ENCODE peak calls at places on chromosome 4, in seven cellular contexts. One of them, this sample, is unnamed. For H3K4me1, the result is how much of the 10 kb centered on the place peaks cover.

GRCh38 chr4:80184053-80184790 is 13.1 kb upstream of the PRDM8 start:
- DNase-seq in testis: peak
- DNase-seq in H9: peak
- DNase-seq in Caco-2: peak
- DNase-seq in IMR-90: peak
- DNase-seq in adrenal gland: peak
- DNase-seq in esophagus muscularis mucosa: no peak
- DNase-seq in this sample: peak

GRCh38 chr4:145180298-145181090 is at the start of gene OTUD4:
- DNase-seq in testis: peak
- DNase-seq in H9: peak
- DNase-seq in Caco-2: peak
- DNase-seq in IMR-90: peak
- DNase-seq in adrenal gland: peak
- DNase-seq in esophagus muscularis mucosa: peak
- DNase-seq in this sample: peak

GRCh38 chr4:185141777-185142176 is 1.3 kb upstream of the SLC25A4 start:
- DNase-seq in testis: no peak
- DNase-seq in H9: no peak
- DNase-seq in Caco-2: no peak
- DNase-seq in IMR-90: no peak
- DNase-seq in adrenal gland: peak
- DNase-seq in esophagus muscularis mucosa: no peak
- DNase-seq in this sample: no peak

GRCh38 chr4:5755679-5756078 is 44.7 kb downstream of the EVC start:
- DNase-seq in testis: no peak
- DNase-seq in H9: no peak
- DNase-seq in Caco-2: no peak
- DNase-seq in IMR-90: no peak
- DNase-seq in adrenal gland: no peak
- DNase-seq in esophagus muscularis mucosa: no peak
- DNase-seq in this sample: peak

GRCh38 chr4:64670647-64671046 is 261.4 kb upstream of the TECRL start:
- DNase-seq in testis: no peak
- DNase-seq in H9: no peak
- DNase-seq in Caco-2: no peak
- DNase-seq in IMR-90: no peak
- DNase-seq in adrenal gland: no peak
- DNase-seq in esophagus muscularis mucosa: no peak
- DNase-seq in this sample: no peak

GRCh38 chr4:37839426-37839825 is 12.9 kb downstream of the PGM2 start:
- DNase-seq in testis: no peak
- DNase-seq in H9: no peak
- DNase-seq in Caco-2: no peak
- DNase-seq in IMR-90: no peak
- DNase-seq in adrenal gland: no peak
- DNase-seq in esophagus muscularis mucosa: no peak
- DNase-seq in this sample: no peak

GRCh38 chr4:13541176-13541604 is 3.1 kb downstream of the NKX3-2 start:
- DNase-seq in testis: no peak
- DNase-seq in H9: peak
- DNase-seq in Caco-2: no peak
- DNase-seq in IMR-90: no peak
- DNase-seq in adrenal gland: no peak
- DNase-seq in esophagus muscularis mucosa: peak
- DNase-seq in this sample: no peak

GRCh38 chr4:52684896-52685295 is 25.8 kb upstream of the USP46 start:
- DNase-seq in testis: no peak
- DNase-seq in H9: no peak
- DNase-seq in Caco-2: no peak
- DNase-seq in IMR-90: no peak
- DNase-seq in adrenal gland: no peak
- DNase-seq in esophagus muscularis mucosa: no peak
- DNase-seq in this sample: no peak

GRCh38 chr4:120317713-120318112 is 251.1 kb upstream of the MAD2L1 start:
- DNase-seq in testis: no peak
- DNase-seq in H9: no peak
- DNase-seq in Caco-2: no peak
- DNase-seq in IMR-90: no peak
- DNase-seq in adrenal gland: no peak
- DNase-seq in esophagus muscularis mucosa: no peak
- DNase-seq in this sample: no peak

GRCh38 chr4:30716671-30717207 is 3.4 kb upstream of the PCDH7 start:
- DNase-seq in testis: no peak
- DNase-seq in H9: no peak
- DNase-seq in Caco-2: no peak
- DNase-seq in IMR-90: no peak
- DNase-seq in adrenal gland: no peak
- DNase-seq in esophagus muscularis mucosa: no peak
- DNase-seq in this sample: peak

GRCh38 chr4:81180916-81181315 is 34.1 kb downstream of the PRKG2 start:
- DNase-seq in testis: no peak
- DNase-seq in H9: no peak
- DNase-seq in Caco-2: no peak
- DNase-seq in IMR-90: no peak
- DNase-seq in adrenal gland: no peak
- DNase-seq in esophagus muscularis mucosa: no peak
- DNase-seq in this sample: no peak

GRCh38 chr4:71011451-71011850 is 18.0 kb downstream of the DCK start:
- DNase-seq in testis: no peak
- DNase-seq in H9: no peak
- DNase-seq in Caco-2: no peak
- DNase-seq in IMR-90: no peak
- DNase-seq in adrenal gland: no peak
- DNase-seq in esophagus muscularis mucosa: no peak
- DNase-seq in this sample: no peak

GRCh38 chr4:13276357-13276756 is 207.8 kb downstream of the RAB28 start:
- DNase-seq in testis: no peak
- DNase-seq in H9: no peak
- DNase-seq in Caco-2: no peak
- DNase-seq in IMR-90: no peak
- DNase-seq in adrenal gland: no peak
- DNase-seq in esophagus muscularis mucosa: no peak
- DNase-seq in this sample: no peak

GRCh38 chr4:92234393-92235176 is 69.2 kb upstream of the GRID2 start:
- DNase-seq in testis: no peak
- DNase-seq in H9: no peak
- DNase-seq in Caco-2: no peak
- DNase-seq in IMR-90: peak
- DNase-seq in adrenal gland: no peak
- DNase-seq in esophagus muscularis mucosa: no peak
- DNase-seq in this sample: no peak

GRCh38 chr4:125529071-125529470 is 214.3 kb downstream of the FAT4 start:
- DNase-seq in testis: no peak
- DNase-seq in H9: no peak
- DNase-seq in Caco-2: no peak
- DNase-seq in IMR-90: peak
- DNase-seq in adrenal gland: no peak
- DNase-seq in esophagus muscularis mucosa: no peak
- DNase-seq in this sample: no peak

GRCh38 chr4:77669911-77670590 is 64.4 kb downstream of the CXCL13 start:
- DNase-seq in testis: no peak
- DNase-seq in H9: no peak
- DNase-seq in Caco-2: no peak
- DNase-seq in IMR-90: no peak
- DNase-seq in adrenal gland: no peak
- DNase-seq in esophagus muscularis mucosa: no peak
- DNase-seq in this sample: peak

GRCh38 chr4:110224812-110225211 is 26.4 kb upstream of the ELOVL6 start:
- DNase-seq in testis: no peak
- DNase-seq in H9: no peak
- DNase-seq in Caco-2: no peak
- DNase-seq in IMR-90: peak
- DNase-seq in adrenal gland: no peak
- DNase-seq in esophagus muscularis mucosa: no peak
- DNase-seq in this sample: no peak

GRCh38 chr4:149371021-149371420 is 444.6 kb downstream of the IQCM start:
- DNase-seq in testis: peak
- DNase-seq in H9: peak
- DNase-seq in Caco-2: peak
- DNase-seq in IMR-90: peak
- DNase-seq in adrenal gland: peak
- DNase-seq in esophagus muscularis mucosa: no peak
- DNase-seq in this sample: peak

GRCh38 chr4:139918591-139918990 is 235.4 kb downstream of the MAML3 start:
- DNase-seq in testis: no peak
- DNase-seq in H9: no peak
- DNase-seq in Caco-2: no peak
- DNase-seq in IMR-90: peak
- DNase-seq in adrenal gland: no peak
- DNase-seq in esophagus muscularis mucosa: peak
- DNase-seq in this sample: no peak
- H3K4me1 ChIP-seq in testis: half or more
- H3K4me1 ChIP-seq in H9: under half
- H3K4me1 ChIP-seq in Caco-2: under half
- H3K4me1 ChIP-seq in IMR-90: under half
- H3K4me1 ChIP-seq in adrenal gland: under half
- H3K4me1 ChIP-seq in esophagus muscularis mucosa: half or more
- H3K4me1 ChIP-seq in this sample: under half

GRCh38 chr4:176441594-176441993 is 121.8 kb downstream of the SPCS3 start:
- DNase-seq in testis: no peak
- DNase-seq in H9: no peak
- DNase-seq in Caco-2: no peak
- DNase-seq in IMR-90: no peak
- DNase-seq in adrenal gland: no peak
- DNase-seq in esophagus muscularis mucosa: no peak
- DNase-seq in this sample: no peak
- TF ChIP-seq CTCF in testis: no peak
- TF ChIP-seq CTCF in H9: no peak
- TF ChIP-seq CTCF in Caco-2: no peak
- TF ChIP-seq CTCF in IMR-90: no peak
- TF ChIP-seq CTCF in adrenal gland: no peak
- TF ChIP-seq CTCF in esophagus muscularis mucosa: no peak
- TF ChIP-seq CTCF in this sample: no peak

GRCh38 chr4:8369426-8370105 is 71.0 kb downstream of the ACOX3 start:
- DNase-seq in testis: no peak
- DNase-seq in H9: no peak
- DNase-seq in Caco-2: no peak
- DNase-seq in IMR-90: no peak
- DNase-seq in adrenal gland: no peak
- DNase-seq in esophagus muscularis mucosa: no peak
- DNase-seq in this sample: no peak

GRCh38 chr4:8372506-8373070 is 67.9 kb downstream of the ACOX3 start:
- DNase-seq in testis: no peak
- DNase-seq in H9: no peak
- DNase-seq in Caco-2: no peak
- DNase-seq in IMR-90: no peak
- DNase-seq in adrenal gland: no peak
- DNase-seq in esophagus muscularis mucosa: no peak
- DNase-seq in this sample: no peak

GRCh38 chr4:8370835-8371234 is 69.7 kb downstream of the ACOX3 start:
- DNase-seq in testis: no peak
- DNase-seq in H9: no peak
- DNase-seq in Caco-2: no peak
- DNase-seq in IMR-90: no peak
- DNase-seq in adrenal gland: no peak
- DNase-seq in esophagus muscularis mucosa: no peak
- DNase-seq in this sample: no peak

GRCh38 chr4:8370106-8370787 is 70.3 kb downstream of the ACOX3 start:
- DNase-seq in testis: no peak
- DNase-seq in H9: no peak
- DNase-seq in Caco-2: no peak
- DNase-seq in IMR-90: no peak
- DNase-seq in adrenal gland: no peak
- DNase-seq in esophagus muscularis mucosa: no peak
- DNase-seq in this sample: no peak

DNA sequence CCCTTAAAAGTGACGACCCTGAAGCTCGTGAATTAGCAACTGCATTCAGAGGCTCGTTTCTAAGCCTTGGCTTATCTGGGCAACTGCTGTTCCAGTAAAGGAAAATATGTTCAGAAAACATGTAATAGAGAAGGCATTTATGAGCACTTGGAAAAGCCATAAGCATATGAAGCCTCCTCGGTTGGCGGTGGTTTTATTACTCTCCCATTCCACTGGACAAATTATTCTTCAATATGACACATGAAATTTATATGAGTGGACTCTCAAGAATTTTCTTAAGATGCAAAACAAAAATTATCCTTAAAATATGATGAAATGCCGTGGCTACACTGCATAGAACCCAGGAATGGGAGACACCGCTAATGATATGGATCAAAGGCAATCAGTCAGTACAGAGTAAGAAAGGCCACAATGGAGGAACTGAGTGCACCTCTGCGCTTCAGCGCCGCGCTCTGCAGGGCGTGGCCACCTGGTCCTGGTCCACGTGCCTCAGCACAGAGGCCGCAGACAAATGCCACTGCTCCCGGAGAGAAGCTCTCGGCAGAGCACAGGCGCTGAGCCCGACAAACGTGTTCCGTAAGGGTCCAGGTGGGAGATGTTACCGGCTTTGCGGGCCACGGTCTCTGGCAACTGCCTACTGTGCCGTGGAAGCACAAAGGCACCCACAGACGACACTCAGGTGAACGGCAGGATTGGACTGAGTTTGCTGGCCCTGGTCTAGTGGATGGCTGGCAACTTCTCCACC is 69.1 kb downstream of the ACOX3 start:
- DNase-seq in testis: no peak
- DNase-seq in H9: no peak
- DNase-seq in Caco-2: no peak
- DNase-seq in IMR-90: no peak
- DNase-seq in adrenal gland: no peak
- DNase-seq in esophagus muscularis mucosa: no peak
- DNase-seq in this sample: no peak
- H3K4me1 ChIP-seq in testis: under half
- H3K4me1 ChIP-seq in H9: under half
- H3K4me1 ChIP-seq in Caco-2: under half
- H3K4me1 ChIP-seq in IMR-90: under half
- H3K4me1 ChIP-seq in adrenal gland: under half
- H3K4me1 ChIP-seq in esophagus muscularis mucosa: under half
- H3K4me1 ChIP-seq in this sample: under half

DNA sequence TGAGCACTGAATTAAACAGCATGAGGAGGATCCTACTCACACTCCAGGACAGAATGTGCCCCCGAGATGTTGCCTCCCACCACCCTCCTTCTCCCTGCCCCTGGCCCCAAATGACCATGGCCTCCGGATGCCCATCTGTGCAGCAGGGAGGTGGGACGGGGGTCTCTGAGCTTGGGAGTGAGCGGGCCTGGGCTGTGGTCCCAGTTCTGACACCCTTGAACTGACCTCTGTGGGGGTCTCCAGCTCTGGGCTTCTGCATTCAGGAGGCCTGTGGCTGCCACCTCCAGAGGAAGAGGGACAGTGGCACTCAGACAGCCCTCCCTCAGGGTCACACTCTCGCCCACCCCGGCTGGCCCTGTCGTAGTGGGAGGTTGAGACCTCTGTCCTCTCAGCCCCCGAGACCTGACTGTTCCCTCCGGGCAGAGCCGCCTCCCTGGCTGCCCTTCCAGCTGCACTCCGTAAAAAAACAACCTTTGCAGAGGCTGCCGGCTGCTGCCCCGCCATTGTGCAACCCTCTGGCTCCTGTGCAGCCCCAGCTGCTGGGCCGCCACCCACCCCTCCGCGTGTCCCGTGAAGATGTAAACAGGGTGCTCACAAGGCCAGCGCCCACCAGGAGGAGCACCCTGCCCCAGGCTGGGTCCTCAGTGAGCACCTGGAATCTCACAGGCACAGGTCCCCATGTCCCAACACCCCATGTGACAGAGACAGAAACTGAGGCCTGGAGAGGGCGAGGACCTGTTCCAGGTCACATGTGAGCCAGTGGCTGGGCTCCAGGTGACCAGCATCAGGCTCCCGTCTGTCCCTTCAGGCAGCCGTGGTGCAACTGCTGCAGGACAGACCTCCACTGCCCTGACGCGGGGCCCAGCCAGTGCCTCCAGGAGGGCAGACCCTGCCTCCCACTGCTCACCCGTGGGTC is 39.6 kb downstream of the HTRA3 start:
- DNase-seq in testis: peak
- DNase-seq in H9: no peak
- DNase-seq in Caco-2: no peak
- DNase-seq in IMR-90: peak
- DNase-seq in adrenal gland: no peak
- DNase-seq in esophagus muscularis mucosa: no peak
- DNase-seq in this sample: peak
- TF ChIP-seq CTCF in testis: no peak
- TF ChIP-seq CTCF in H9: peak
- TF ChIP-seq CTCF in Caco-2: no peak
- TF ChIP-seq CTCF in IMR-90: no peak
- TF ChIP-seq CTCF in adrenal gland: no peak
- TF ChIP-seq CTCF in esophagus muscularis mucosa: peak
- TF ChIP-seq CTCF in this sample: no peak